ENCODE peak calls at places on chromosomes 16 and 17, in six cellular contexts. X, H, L, Y, C and Z are unnamed samples.

GRCh38 chr17:38915639-38915995 is 9.8 kb upstream of the LASP1NB start:
- DNase-seq in H (no peak), X (no peak), Y (no peak), L (no peak), C (no peak), Z (no peak)

GRCh38 chr16:20849587-20850390 is 43.5 kb downstream of the REXO5 start:
- DNase-seq in L (peak), X (no peak), C (peak), Y (peak), H (peak), Z (peak)

GRCh38 chr16:57807968-57808528 is 5.8 kb upstream of the KIFC3 start:
- DNase-seq in Y (peak), C (peak), X (peak), L (no peak), H (peak), Z (peak)

GRCh38 chr16:35753559-35754390 is 2294.4 kb downstream of the TP53TG3F start:
- DNase-seq in Y (no peak), H (no peak), X (no peak), L (no peak), C (no peak), Z (no peak)

GRCh38 chr17:39213852-39214251 is 11.9 kb downstream of the STAC2 start:
- DNase-seq in H (peak), C (no peak), Y (no peak), X (no peak), L (no peak), Z (no peak)

GRCh38 chr16:80569440-80570105 is 28.8 kb downstream of the DYNLRB2 start:
- DNase-seq in X (no peak), C (no peak), Y (no peak), L (no peak), H (peak), Z (no peak)

GRCh38 chr17:76246080-76247066 is 6.1 kb upstream of the RNF157 start:
- DNase-seq in H (no peak), X (no peak), L (no peak), C (peak), Y (no peak), Z (no peak)

GRCh38 chr16:88454315-88455057 is 1.4 kb downstream of the ZFPM1 start:
- DNase-seq in Y (no peak), L (no peak), C (peak), H (no peak), X (no peak), Z (peak)

GRCh38 chr16:50572700-50573099 is 24.5 kb downstream of the NKD1 start:
- DNase-seq in H (no peak), X (no peak), C (no peak), Y (no peak), L (no peak), Z (no peak)

GRCh38 chr16:63337264-63337663 is 1301.0 kb upstream of the CDH8 start:
- DNase-seq in L (no peak), H (no peak), Y (no peak), C (no peak), X (no peak), Z (no peak)

GRCh38 chr17:81086789-81087551 is 52.0 kb downstream of the BAIAP2 start:
- DNase-seq in L (no peak), H (no peak), X (no peak), Y (no peak), C (no peak), Z (no peak)

GRCh38 chr16:50699345-50700159 is 6.1 kb downstream of the NOD2 start:
- DNase-seq in X (no peak), L (no peak), C (no peak), Y (no peak), H (peak), Z (no peak)

GRCh38 chr16:72371307-72372081 is 199.5 kb upstream of the PMFBP1 start:
- DNase-seq in H (peak), L (no peak), X (no peak), C (peak), Y (peak), Z (no peak)

GRCh38 chr16:69123894-69124293 is 8.5 kb downstream of the CHTF8 start:
- DNase-seq in Y (peak), X (no peak), L (peak), H (peak), C (peak), Z (no peak)

GRCh38 chr17:78903101-78903779 is at the start of gene CEP295NL:
- DNase-seq in C (no peak), Y (peak), X (no peak), H (no peak), L (no peak), Z (no peak)

GRCh38 chr16:48136547-48137360 is 19.0 kb downstream of the ABCC12 start:
- DNase-seq in Y (no peak), C (no peak), L (peak), X (no peak), H (no peak), Z (no peak)

GRCh38 chr16:68273896-68274295 is 9.6 kb downstream of the SLC7A6 start:
- DNase-seq in X (no peak), C (no peak), Y (no peak), H (no peak), L (no peak), Z (no peak)

GRCh38 chr16:80433617-80434016 is 107.2 kb upstream of the DYNLRB2 start:
- DNase-seq in X (no peak), H (peak), Y (no peak), C (no peak), L (no peak), Z (no peak)

GRCh38 chr16:78957328-78958100 is 643.0 kb downstream of the MAF start:
- DNase-seq in X (no peak), L (no peak), Y (no peak), C (no peak), H (no peak), Z (no peak)

GRCh38 chr17:37717627-37718382 is 27.1 kb downstream of the HNF1B start:
- DNase-seq in L (no peak), Y (no peak), H (no peak), C (no peak), X (no peak), Z (no peak)